ENCODE peak calls at places on chromosomes 5 and 9, in five cellular contexts. Z, J, B, K and D are unnamed samples. For H3K4me1, the result is how much of the 10 kb centered on the place peaks cover.

GRCh38 chr9:70123695-70124094 is 80.0 kb downstream of the MAMDC2 start:
- DNase-seq in Z (no peak), B (no peak), K (no peak), J (no peak), D (no peak)

GRCh38 chr9:121261107-121261460 is 6.9 kb upstream of the GSN start:
- DNase-seq in Z (no peak), B (no peak), J (no peak), K (no peak), D (peak)

GRCh38 chr5:179836225-179837019 is 15.7 kb downstream of the SQSTM1 start:
- DNase-seq in K (no peak), J (no peak), Z (no peak), B (peak), D (no peak)

GRCh38 chr5:103522586-103522985 is 40.0 kb downstream of the NUDT12 start:
- DNase-seq in K (no peak), J (no peak), B (no peak), Z (no peak), D (no peak)

GRCh38 chr5:143471041-143471509 is 67.6 kb upstream of the NR3C1 start:
- DNase-seq in Z (no peak), K (no peak), J (no peak), B (no peak), D (no peak)

GRCh38 chr5:158373623-158374375 is 514.9 kb upstream of the CLINT1 start:
- DNase-seq in Z (no peak), K (no peak), J (no peak), B (no peak), D (no peak)

GRCh38 chr5:59466271-59466670 is 427.3 kb downstream of the PDE4D start:
- DNase-seq in B (no peak), Z (no peak), J (no peak), K (no peak), D (no peak)

GRCh38 chr5:1414311-1415058 is 30.8 kb downstream of the SLC6A3 start:
- DNase-seq in K (no peak), J (no peak), Z (no peak), B (peak), D (no peak)

GRCh38 chr5:33422191-33422590 is 18.6 kb upstream of the TARS1 start:
- DNase-seq in B (no peak), J (no peak), Z (no peak), K (no peak), D (no peak)

GRCh38 chr9:113873446-113873845 is 2.7 kb upstream of the ZNF618 start:
- DNase-seq in Z (no peak), B (no peak), J (no peak), K (no peak), D (no peak)

GRCh38 chr9:95150903-95151302 is 166.6 kb downstream of the FANCC start:
- DNase-seq in J (no peak), K (no peak), B (no peak), Z (no peak), D (no peak)

GRCh38 chr5:173529861-173530260 is 86.6 kb downstream of the BOD1 start:
- DNase-seq in B (no peak), J (no peak), Z (no peak), K (no peak), D (no peak)
- H3K4me3 ChIP-seq in B (no peak), J (no peak), Z (no peak), K (no peak), D (no peak)

GRCh38 chr9:92986175-92987110 is 39.1 kb downstream of the FGD3 start:
- DNase-seq in K (no peak), B (peak), J (peak), Z (no peak), D (peak)
- TF ChIP-seq CTCF in K (no peak), B (peak), J (peak), Z (peak), D (peak)

DNA sequence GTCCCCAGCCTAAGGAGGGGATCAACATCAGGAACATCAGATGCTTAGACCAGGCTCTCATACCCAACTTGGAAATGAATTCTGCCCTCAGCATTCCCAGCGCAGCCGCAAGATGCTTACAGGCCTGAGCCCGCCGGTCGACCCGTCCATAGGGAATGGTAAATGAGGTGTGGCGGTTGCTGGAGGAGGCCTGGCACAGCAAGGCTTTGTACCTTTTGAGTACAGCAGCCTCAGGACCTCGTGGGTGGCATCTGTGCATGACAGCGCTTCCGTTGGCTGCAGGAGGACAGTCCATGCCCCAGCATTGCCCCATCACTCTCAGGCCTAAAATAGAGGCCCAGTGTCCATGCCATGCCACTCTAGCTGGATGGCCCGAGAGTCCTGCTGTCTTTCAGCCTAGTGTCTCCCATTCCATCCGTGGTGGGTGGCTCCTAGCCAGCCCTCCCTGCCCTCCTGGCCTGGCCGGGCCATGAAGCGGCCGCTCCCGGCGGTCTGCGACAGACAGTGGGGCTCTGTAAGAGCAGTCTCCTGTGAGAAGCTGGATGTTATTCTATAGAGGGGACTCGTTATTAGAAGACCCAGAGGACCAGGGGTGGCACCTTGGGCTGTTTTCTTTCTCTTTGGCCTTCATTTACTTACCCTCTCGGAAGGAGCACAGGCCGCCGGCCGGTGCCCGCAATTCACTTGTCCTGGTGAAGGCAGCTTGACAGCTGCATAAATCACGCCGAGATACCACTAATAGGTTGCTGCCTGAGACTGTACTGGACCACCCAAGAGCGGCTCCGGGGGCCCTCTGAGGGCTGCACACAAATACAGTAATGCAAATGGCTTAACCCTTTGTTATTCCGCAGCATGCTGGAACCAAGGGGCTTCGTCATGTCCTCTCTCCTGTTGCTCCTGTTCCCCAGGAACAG is 223.5 kb upstream of the TUT7 start:
- DNase-seq in J (no peak), K (no peak), Z (no peak), B (no peak), D (no peak)
- H3K4me1 ChIP-seq in J (under half), K (under half), Z (under half), B (under half), D (under half)

GRCh38 chr9:78565481-78565880 is 268.6 kb downstream of the PSAT1 start:
- DNase-seq in K (no peak), Z (no peak), J (no peak), B (no peak), D (no peak)

GRCh38 chr9:78557540-78557939 is 260.6 kb downstream of the PSAT1 start:
- DNase-seq in J (no peak), K (no peak), B (no peak), Z (no peak), D (no peak)

GRCh38 chr9:78559449-78559885 is 262.5 kb downstream of the PSAT1 start:
- DNase-seq in J (no peak), Z (no peak), B (no peak), K (no peak), D (no peak)

GRCh38 chr9:78563269-78563668 is 266.3 kb downstream of the PSAT1 start:
- DNase-seq in J (no peak), Z (no peak), K (no peak), B (no peak), D (peak)

DNA sequence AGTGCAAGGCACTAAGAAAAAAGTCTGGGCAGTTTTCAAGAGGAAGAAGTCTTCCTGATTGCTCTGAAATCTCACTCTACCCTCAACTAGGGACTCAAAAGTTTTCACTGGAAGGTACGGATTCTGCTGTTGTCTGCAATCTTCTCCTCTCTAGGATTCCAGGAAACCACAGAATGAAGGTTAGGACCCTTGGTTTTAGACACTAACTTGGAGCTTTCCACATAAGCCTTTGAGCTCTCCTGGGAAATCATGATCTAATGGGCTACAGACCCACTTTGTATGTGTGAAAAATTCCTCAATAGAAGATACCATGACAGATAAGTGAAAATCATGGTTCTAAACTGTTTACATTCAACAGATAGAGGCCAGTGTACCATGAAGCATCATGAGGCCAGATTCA is 265.1 kb downstream of the PSAT1 start:
- DNase-seq in K (no peak), J (no peak), Z (no peak), B (no peak), D (no peak)
- H3K4me3 ChIP-seq in K (no peak), J (no peak), Z (no peak), B (no peak), D (no peak)

DNA sequence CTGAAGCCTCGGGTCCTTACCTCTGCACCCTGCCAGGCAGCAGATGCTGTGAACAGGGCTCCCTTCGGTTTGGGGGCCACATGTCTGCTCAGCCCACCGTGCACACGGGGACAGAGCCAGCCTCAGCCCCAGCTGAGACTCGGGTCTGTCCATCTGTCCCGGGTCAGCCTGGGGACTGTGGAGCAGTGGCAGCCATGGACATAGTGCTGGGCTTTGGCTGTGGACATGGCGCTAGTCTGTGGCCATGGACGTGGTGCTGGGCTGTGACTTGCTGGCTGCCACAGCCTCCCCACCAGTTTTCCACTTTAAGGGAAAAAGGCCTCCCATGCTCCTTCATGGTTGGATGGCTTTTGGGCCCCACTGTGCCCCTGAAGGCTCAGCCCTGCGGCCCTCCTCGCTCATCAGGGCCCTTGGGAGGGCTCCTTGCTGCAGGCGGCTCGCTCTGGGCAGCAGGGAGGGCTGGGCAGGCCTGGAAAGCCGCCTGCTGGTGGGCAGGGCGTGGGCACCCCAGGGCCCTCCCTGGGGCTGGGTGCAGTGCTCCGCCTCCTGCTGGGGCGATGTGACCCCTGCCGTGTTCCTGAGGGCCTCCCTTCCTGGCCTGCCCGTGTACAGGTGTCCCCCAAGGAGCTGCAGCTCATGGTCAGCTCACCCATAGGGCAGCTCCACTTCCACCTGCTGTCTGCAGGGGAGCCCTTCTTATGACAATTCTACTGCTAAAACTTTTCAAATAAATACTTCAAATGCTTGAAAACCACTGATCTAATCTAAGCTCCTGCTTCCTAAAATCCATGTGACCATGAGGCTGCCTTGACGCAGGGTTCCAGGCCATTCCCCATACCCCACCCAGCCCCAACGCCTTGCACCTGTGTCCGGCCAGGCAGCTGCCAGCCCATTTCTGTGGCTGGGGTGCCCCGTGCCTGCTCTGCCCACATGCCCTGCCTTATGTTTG is 112.1 kb upstream of the LMX1B start:
- DNase-seq in K (no peak), B (no peak), Z (no peak), J (no peak), D (no peak)
- TF ChIP-seq CTCF in K (no peak), B (no peak), Z (no peak), J (no peak), D (no peak)

DNA sequence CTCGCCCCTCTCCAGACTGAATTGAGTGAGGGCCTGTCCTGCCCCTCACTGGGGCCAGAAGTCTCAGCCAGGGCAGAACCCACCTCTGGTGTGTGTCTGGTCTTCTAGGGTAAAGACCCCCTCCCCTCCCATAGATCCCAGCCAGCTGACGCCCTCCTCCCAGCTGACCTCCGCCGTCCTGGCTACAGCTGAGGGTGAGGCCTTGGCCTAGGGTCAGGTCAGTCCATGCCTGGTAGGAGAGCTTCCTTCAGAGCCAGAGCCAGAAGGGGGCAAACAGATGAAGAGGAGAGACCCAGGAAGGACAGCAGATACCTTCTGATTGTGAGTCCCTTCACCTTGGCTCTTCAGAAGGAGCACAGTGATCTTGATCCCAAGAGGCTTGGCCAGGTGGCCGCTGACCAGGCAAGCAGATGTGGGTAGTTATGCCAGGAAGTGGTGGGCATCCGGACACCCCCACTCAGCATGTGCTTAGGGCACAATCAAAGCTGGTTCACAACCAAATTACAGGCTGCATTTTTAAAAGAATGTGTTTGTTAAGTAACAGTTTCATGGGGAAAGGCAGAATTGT is 29.8 kb downstream of the JADE2 start:
- DNase-seq in B (no peak), K (no peak), Z (no peak), J (no peak), D (no peak)
- H3K4me1 ChIP-seq in B (under half), K (under half), Z (half or more), J (under half), D (under half)

DNA sequence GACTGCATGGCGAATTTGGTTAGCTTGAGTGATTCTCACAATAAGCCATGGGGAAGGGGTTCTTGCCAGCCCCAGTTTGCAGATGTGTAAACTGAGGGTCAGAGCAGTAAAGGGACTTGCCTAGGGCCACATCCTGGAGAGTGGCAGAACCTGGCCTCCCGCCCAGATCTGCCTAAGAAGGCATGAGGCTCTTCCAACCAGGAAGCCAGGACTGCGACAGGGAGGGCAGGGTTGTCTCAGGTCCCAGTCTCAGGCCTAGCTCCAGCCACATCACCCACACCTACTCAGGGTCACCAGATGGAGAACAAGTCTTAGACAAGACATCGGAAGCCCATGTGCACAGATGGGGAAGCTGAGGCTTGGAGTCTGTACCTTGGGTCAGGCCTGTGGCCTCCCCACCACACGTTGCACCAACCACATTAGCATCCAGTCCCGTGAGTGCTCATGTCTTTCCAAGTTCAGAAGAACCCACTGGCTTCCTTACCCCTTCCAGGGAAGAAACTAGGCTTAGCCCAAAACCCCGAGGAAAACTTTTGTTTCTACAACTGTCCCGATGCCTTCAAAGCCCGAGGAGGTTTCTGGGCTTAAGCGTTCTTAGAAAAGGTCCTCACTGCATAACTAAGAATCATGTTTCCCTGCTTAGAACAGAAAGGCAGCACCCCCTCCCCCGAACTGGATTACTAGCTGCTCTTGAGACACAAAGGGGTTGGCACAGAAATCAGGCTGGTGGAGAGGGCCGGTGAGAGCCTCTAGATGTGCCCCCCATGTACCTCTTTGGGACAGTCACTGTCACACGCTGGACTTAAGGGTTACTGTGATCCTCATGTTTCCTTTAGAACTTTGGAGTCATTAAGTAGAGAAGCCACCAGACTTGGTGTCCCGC is 2.3 kb downstream of the FAM78A start:
- DNase-seq in K (no peak), Z (no peak), B (peak), J (no peak), D (no peak)
- H3K4me3 ChIP-seq in K (peak), Z (peak), B (peak), J (peak), D (no peak)

DNA sequence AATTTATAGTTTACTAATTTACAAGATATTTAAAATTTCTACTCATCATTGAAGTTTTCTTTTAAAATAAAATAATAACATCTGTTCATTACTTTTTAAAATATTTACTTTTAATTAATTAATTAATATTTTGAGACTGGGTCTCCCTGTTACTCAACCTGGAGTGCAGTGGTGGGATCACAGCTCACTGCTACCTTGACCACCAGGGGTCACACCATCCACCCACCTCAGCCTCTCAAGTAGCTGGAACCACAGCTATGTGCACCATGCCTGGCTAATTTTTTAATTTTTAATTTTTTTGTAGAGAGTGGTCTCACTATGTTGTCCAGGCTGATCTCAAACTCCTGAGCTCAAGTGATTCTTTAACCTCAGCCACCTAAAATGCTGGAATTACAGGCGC is 1013.6 kb downstream of the CDH9 start:
- DNase-seq in B (no peak), K (no peak), J (no peak), Z (no peak), D (peak)
- TF ChIP-seq CTCF in B (no peak), K (no peak), J (no peak), Z (no peak), D (peak)

DNA sequence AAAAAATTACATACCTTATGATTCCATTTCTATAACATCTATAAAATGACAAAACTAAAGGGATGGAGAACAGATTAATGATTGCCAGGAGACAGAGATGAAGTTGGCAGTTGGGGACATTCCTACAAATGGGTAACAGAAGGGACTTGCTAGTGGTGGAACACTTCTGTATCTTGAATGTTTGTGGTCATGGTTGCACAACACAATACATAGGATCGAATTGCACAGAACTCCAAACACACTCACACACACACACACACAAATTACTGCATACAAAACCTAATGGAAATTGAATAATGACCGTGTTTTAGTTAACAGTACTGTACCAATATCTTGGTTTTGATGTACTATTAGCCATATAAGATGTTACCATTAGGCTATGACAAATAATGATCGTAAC is 330.7 kb upstream of the POU5F2 start:
- DNase-seq in K (no peak), J (no peak), Z (no peak), B (no peak), D (no peak)
- H3K4me1 ChIP-seq in K (under half), J (under half), Z (under half), B (under half), D (under half)